ENCODE peak calls at places on chromosomes 16 and 17, in four cellular contexts. T is breast epithelium; K is CD8-positive, alpha-beta memory T cell; G is uterus. P is an unnamed sample. For H3K4me1, the result is how much of the 10 kb centered on the place peaks cover.

GRCh38 chr16:31367875-31368274 is 12.9 kb downstream of the ITGAX start:
- DNase-seq in K (no peak), T (no peak), G (no peak), P (no peak)

GRCh38 chr17:81036128-81036891 is 1.4 kb downstream of the BAIAP2 start:
- DNase-seq in T (no peak), G (no peak), K (no peak), P (no peak)

GRCh38 chr16:4200000-4200780 is 41.7 kb downstream of the SRL start:
- DNase-seq in K (no peak), T (peak), G (peak), P (peak)

GRCh38 chr17:48541036-48541573 is 3.8 kb downstream of the HOXB2 start:
- DNase-seq in T (no peak), G (no peak), K (peak), P (no peak)

GRCh38 chr17:81960130-81960958 is 643 bp downstream of the NOTUM start:
- DNase-seq in K (no peak), T (no peak), G (no peak), P (no peak)

GRCh38 chr17:81921531-81921862 is 3.5 kb upstream of the SIRT7 start:
- DNase-seq in K (no peak), G (no peak), T (no peak), P (no peak)

GRCh38 chr17:43994272-43995149 is 9.9 kb upstream of the NAGS start:
- DNase-seq in G (peak), K (peak), T (peak), P (peak)

GRCh38 chr17:70169707-70170597 is 620 bp downstream of the KCNJ2 start:
- DNase-seq in K (no peak), T (no peak), G (no peak), P (no peak)

GRCh38 chr17:47243737-47244598 is 9.7 kb upstream of the ITGB3 start:
- DNase-seq in T (no peak), G (no peak), K (no peak), P (no peak)

GRCh38 chr17:81930142-81931125 is 2.9 kb upstream of the MAFG start:
- DNase-seq in K (no peak), G (no peak), T (no peak), P (no peak)

GRCh38 chr17:29246638-29247037 is at the start of gene CRYBA1:
- DNase-seq in K (no peak), G (no peak), T (no peak), P (no peak)

GRCh38 chr16:86080131-86080875 is 181.3 kb downstream of the IRF8 start:
- DNase-seq in K (no peak), G (no peak), T (no peak), P (peak)

GRCh38 chr17:21419299-21420239 is 43.4 kb downstream of the KCNJ12 start:
- DNase-seq in T (no peak), G (no peak), K (peak), P (no peak)

GRCh38 chr16:20332411-20332810 is 5.1 kb upstream of the GP2 start:
- DNase-seq in K (no peak), G (no peak), T (no peak), P (no peak)

GRCh38 chr16:30609002-30609927 is 924 bp downstream of the ZNF689 start:
- DNase-seq in T (peak), K (no peak), G (peak), P (no peak)

GRCh38 chr17:4796550-4796915 is 569 bp downstream of the PSMB6 start:
- DNase-seq in G (no peak), K (no peak), T (no peak), P (no peak)

GRCh38 chr17:48612854-48613691 is 2.0 kb downstream of the HOXB8 start:
- DNase-seq in G (no peak), T (no peak), K (peak), P (no peak)

GRCh38 chr17:10025976-10026785 is 121.1 kb upstream of the RCVRN start:
- DNase-seq in T (no peak), K (no peak), G (no peak), P (no peak)

GRCh38 chr17:62164712-62165377 is 99.8 kb upstream of the MED13 start:
- DNase-seq in G (no peak), K (no peak), T (no peak), P (no peak)

GRCh38 chr17:76451480-76451879 is 1.5 kb downstream of the UBE2O start:
- DNase-seq in K (no peak), G (no peak), T (no peak), P (no peak)
- H3K4me1 ChIP-seq in K (under half), G (under half), T (under half), P (under half)

GRCh38 chr16:11560701-11561439 is 25.8 kb downstream of the LITAF start:
- DNase-seq in T (no peak), K (peak), G (peak), P (peak)
- H3K4me1 ChIP-seq in T (under half), K (half or more), G (under half), P (under half)

DNA sequence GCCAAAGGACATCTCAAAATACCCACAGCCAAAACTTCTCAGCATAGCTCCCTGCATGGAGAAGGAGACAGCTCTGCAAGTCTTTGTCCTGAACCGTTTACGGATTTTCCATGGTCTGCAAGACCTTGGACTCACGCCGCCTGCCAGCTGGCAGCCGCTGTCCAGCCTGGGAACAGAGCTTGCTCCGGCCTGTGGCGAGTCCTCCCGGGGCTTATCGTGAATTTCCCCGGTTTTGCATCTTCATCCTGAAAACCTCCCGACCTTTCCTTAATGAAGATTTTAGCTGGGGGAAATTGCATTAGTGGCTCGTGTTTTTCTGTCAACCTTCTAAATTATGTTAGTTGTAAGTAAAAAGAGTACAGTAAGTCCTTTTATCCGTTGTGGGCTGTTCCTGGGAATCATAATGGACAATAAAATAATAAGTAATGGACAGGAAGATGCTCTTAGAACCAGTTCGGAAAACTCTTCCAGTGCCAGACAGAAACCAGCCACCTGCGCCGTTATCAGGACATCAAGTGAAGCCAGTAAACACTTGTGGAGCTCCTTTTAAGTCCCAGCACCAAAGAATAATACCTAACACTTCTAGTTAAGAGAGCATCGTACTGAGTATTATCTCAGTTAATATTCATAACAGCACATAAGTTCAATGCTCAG is 112.3 kb upstream of the NOL11 start:
- DNase-seq in K (no peak), G (peak), T (no peak), P (no peak)
- H3K4me1 ChIP-seq in K (under half), G (under half), T (under half), P (under half)

DNA sequence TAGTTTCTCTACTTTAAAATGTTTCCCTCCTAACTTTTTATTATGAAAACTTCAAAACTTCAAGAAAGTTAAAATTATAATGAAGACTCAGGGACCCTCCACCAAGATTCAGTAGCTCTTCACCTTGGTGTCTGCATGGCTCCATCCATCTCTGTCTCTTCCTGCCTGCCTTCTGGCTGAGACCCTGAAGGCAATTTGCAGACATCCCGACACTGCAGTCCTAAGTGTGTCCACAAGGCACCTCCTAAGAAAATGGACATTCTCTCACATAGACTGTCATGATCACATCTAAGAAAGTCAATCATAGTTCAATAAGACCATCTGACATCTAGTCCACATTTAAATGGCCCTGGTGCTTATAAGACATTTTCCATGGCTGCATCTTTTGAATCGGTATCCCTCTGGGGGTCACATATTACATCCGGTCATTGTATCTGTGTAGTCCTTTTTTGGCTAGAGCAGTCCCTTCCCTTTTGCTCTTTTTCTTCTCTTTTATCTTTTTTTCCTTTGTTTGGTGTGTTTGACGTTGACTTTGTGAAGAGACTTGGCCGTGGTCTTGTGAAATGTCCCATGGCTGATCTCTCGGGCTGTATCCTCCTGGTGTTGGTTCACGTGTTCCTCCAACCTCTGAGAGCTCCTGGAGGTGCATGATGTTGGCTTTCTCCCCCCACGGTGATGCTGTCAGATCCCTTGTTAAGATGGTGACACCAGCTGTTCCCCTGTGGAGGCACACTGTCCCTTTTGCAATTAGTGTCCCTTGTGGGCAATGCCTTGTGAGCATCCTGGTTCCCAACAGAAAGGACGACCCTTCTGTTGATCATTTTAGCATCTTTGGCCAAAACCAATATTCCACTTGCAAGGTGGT is 5.0 kb upstream of the TNFRSF13B start:
- DNase-seq in T (no peak), K (no peak), G (no peak), P (no peak)
- H3K4me1 ChIP-seq in T (under half), K (under half), G (under half), P (under half)

GRCh38 chr17:17842111-17842876 is 5.5 kb upstream of the SREBF1 start:
- DNase-seq in T (no peak), K (no peak), G (no peak), P (no peak)
- H3K4me1 ChIP-seq in T (under half), K (under half), G (under half), P (under half)

GRCh38 chr16:35691057-35691456 is 2231.6 kb downstream of the TP53TG3F start:
- DNase-seq in G (no peak), K (no peak), T (no peak), P (no peak)
- H3K4me1 ChIP-seq in G (under half), K (under half), T (under half), P (under half)

P was measured in ascending aorta.